ENCODE peak calls at places on chromosome 18, in eight cellular contexts. One of them, this sample, is unnamed.

GRCh38 chr18:23721711-23722479 is 32.6 kb downstream of the LAMA3 start:
- DNase-seq in sciatic nerve: no peak
- DNase-seq in ureter: no peak
- DNase-seq in KBM-7: no peak
- DNase-seq in AG09309: no peak
- DNase-seq in NCI-H345: peak; percentile 24
- DNase-seq in nucleus accumbens: no peak
- DNase-seq in NCI-H2081 treated with DMSO at 0.1 percent for 48 hours: no peak
- DNase-seq in this sample: no peak

GRCh38 chr18:57649536-57650495 is 28.2 kb upstream of the NARS1 start:
- DNase-seq in sciatic nerve: no peak
- DNase-seq in ureter: no peak
- DNase-seq in KBM-7: no peak
- DNase-seq in AG09309: peak; percentile 53
- DNase-seq in NCI-H345: no peak
- DNase-seq in nucleus accumbens: no peak
- DNase-seq in NCI-H2081 treated with DMSO at 0.1 percent for 48 hours: no peak
- DNase-seq in this sample: peak; percentile 88

GRCh38 chr18:45793295-45793965 is 32.0 kb upstream of the SIGLEC15 start:
- DNase-seq in sciatic nerve: no peak
- DNase-seq in ureter: no peak
- DNase-seq in KBM-7: no peak
- DNase-seq in AG09309: peak; percentile 81
- DNase-seq in NCI-H345: no peak
- DNase-seq in nucleus accumbens: no peak
- DNase-seq in NCI-H2081 treated with DMSO at 0.1 percent for 48 hours: no peak
- DNase-seq in this sample: no peak

GRCh38 chr18:78816114-78816513 is 163.5 kb upstream of the SALL3 start:
- DNase-seq in sciatic nerve: peak; percentile 10
- DNase-seq in ureter: no peak
- DNase-seq in KBM-7: no peak
- DNase-seq in AG09309: no peak
- DNase-seq in NCI-H345: no peak
- DNase-seq in nucleus accumbens: no peak
- DNase-seq in NCI-H2081 treated with DMSO at 0.1 percent for 48 hours: no peak
- DNase-seq in this sample: no peak

GRCh38 chr18:67010916-67011315 is 407.0 kb upstream of the CDH19 start:
- DNase-seq in sciatic nerve: no peak
- DNase-seq in ureter: no peak
- DNase-seq in KBM-7: no peak
- DNase-seq in AG09309: no peak
- DNase-seq in NCI-H345: no peak
- DNase-seq in nucleus accumbens: no peak
- DNase-seq in NCI-H2081 treated with DMSO at 0.1 percent for 48 hours: no peak
- DNase-seq in this sample: no peak

GRCh38 chr18:32343634-32344033 is 127.0 kb downstream of the GAREM1 start:
- DNase-seq in sciatic nerve: no peak
- DNase-seq in ureter: no peak
- DNase-seq in KBM-7: no peak
- DNase-seq in AG09309: no peak
- DNase-seq in NCI-H345: no peak
- DNase-seq in nucleus accumbens: no peak
- DNase-seq in NCI-H2081 treated with DMSO at 0.1 percent for 48 hours: no peak
- DNase-seq in this sample: no peak

GRCh38 chr18:36078751-36079529 is 11.6 kb upstream of the RPRD1A start:
- DNase-seq in sciatic nerve: no peak
- DNase-seq in ureter: no peak
- DNase-seq in KBM-7: no peak
- DNase-seq in AG09309: peak; percentile 33
- DNase-seq in NCI-H345: no peak
- DNase-seq in nucleus accumbens: no peak
- DNase-seq in NCI-H2081 treated with DMSO at 0.1 percent for 48 hours: no peak
- DNase-seq in this sample: no peak

GRCh38 chr18:11167778-11168177 is 18.4 kb upstream of the PIEZO2 start:
- DNase-seq in sciatic nerve: no peak
- DNase-seq in ureter: no peak
- DNase-seq in KBM-7: no peak
- DNase-seq in AG09309: peak; percentile 70
- DNase-seq in NCI-H345: no peak
- DNase-seq in nucleus accumbens: no peak
- DNase-seq in NCI-H2081 treated with DMSO at 0.1 percent for 48 hours: no peak
- DNase-seq in this sample: no peak

GRCh38 chr18:9575558-9575957 is 38.8 kb downstream of the PPP4R1 start:
- DNase-seq in sciatic nerve: peak; percentile 79
- DNase-seq in ureter: peak; percentile 79
- DNase-seq in KBM-7: no peak
- DNase-seq in AG09309: peak; percentile 87
- DNase-seq in NCI-H345: peak; percentile 48
- DNase-seq in nucleus accumbens: peak; percentile 2
- DNase-seq in NCI-H2081 treated with DMSO at 0.1 percent for 48 hours: peak; percentile 2
- DNase-seq in this sample: peak; percentile 93

GRCh38 chr18:55478301-55478660 is 109.7 kb downstream of the TCF4 start:
- DNase-seq in sciatic nerve: no peak
- DNase-seq in ureter: no peak
- DNase-seq in KBM-7: no peak
- DNase-seq in AG09309: no peak
- DNase-seq in NCI-H345: no peak
- DNase-seq in nucleus accumbens: no peak
- DNase-seq in NCI-H2081 treated with DMSO at 0.1 percent for 48 hours: no peak
- DNase-seq in this sample: no peak

GRCh38 chr18:29160123-29160522 is 983.2 kb upstream of the CDH2 start:
- DNase-seq in sciatic nerve: no peak
- DNase-seq in ureter: no peak
- DNase-seq in KBM-7: no peak
- DNase-seq in AG09309: no peak
- DNase-seq in NCI-H345: peak; percentile 97
- DNase-seq in nucleus accumbens: no peak
- DNase-seq in NCI-H2081 treated with DMSO at 0.1 percent for 48 hours: peak; percentile 85
- DNase-seq in this sample: no peak

GRCh38 chr18:64799378-64799777 is 650.5 kb upstream of the LINC00305 start:
- DNase-seq in sciatic nerve: no peak
- DNase-seq in ureter: no peak
- DNase-seq in KBM-7: no peak
- DNase-seq in AG09309: no peak
- DNase-seq in NCI-H345: no peak
- DNase-seq in nucleus accumbens: no peak
- DNase-seq in NCI-H2081 treated with DMSO at 0.1 percent for 48 hours: no peak
- DNase-seq in this sample: no peak

GRCh38 chr18:5969355-5970003 is 74.2 kb upstream of the TMEM200C start:
- DNase-seq in sciatic nerve: no peak
- DNase-seq in ureter: no peak
- DNase-seq in KBM-7: no peak
- DNase-seq in AG09309: no peak
- DNase-seq in NCI-H345: no peak
- DNase-seq in nucleus accumbens: no peak
- DNase-seq in NCI-H2081 treated with DMSO at 0.1 percent for 48 hours: no peak
- DNase-seq in this sample: no peak

GRCh38 chr18:48412339-48412929 is 3.3 kb upstream of the ZBTB7C start:
- DNase-seq in sciatic nerve: no peak
- DNase-seq in ureter: no peak
- DNase-seq in KBM-7: peak; percentile 63
- DNase-seq in AG09309: no peak
- DNase-seq in NCI-H345: peak; percentile 43
- DNase-seq in nucleus accumbens: no peak
- DNase-seq in NCI-H2081 treated with DMSO at 0.1 percent for 48 hours: no peak
- DNase-seq in this sample: peak; percentile 35

GRCh38 chr18:51330739-51331138 is 133.3 kb upstream of the MEX3C start:
- DNase-seq in sciatic nerve: no peak
- DNase-seq in ureter: no peak
- DNase-seq in KBM-7: no peak
- DNase-seq in AG09309: no peak
- DNase-seq in NCI-H345: no peak
- DNase-seq in nucleus accumbens: no peak
- DNase-seq in NCI-H2081 treated with DMSO at 0.1 percent for 48 hours: no peak
- DNase-seq in this sample: no peak

GRCh38 chr18:36733150-36733549 is 95.7 kb downstream of the TPGS2 start:
- DNase-seq in sciatic nerve: no peak
- DNase-seq in ureter: no peak
- DNase-seq in KBM-7: no peak
- DNase-seq in AG09309: no peak
- DNase-seq in NCI-H345: no peak
- DNase-seq in nucleus accumbens: no peak
- DNase-seq in NCI-H2081 treated with DMSO at 0.1 percent for 48 hours: no peak
- DNase-seq in this sample: no peak

GRCh38 chr18:3321133-3321812 is 59.3 kb downstream of the MYL12B start:
- DNase-seq in sciatic nerve: no peak
- DNase-seq in ureter: no peak
- DNase-seq in KBM-7: no peak
- DNase-seq in AG09309: peak; percentile 53
- DNase-seq in NCI-H345: no peak
- DNase-seq in nucleus accumbens: no peak
- DNase-seq in NCI-H2081 treated with DMSO at 0.1 percent for 48 hours: no peak
- DNase-seq in this sample: peak; percentile 92

GRCh38 chr18:9103488-9103887 is 989 bp downstream of the NDUFV2 start:
- DNase-seq in sciatic nerve: no peak
- DNase-seq in ureter: no peak
- DNase-seq in KBM-7: no peak
- DNase-seq in AG09309: no peak
- DNase-seq in NCI-H345: no peak
- DNase-seq in nucleus accumbens: no peak
- DNase-seq in NCI-H2081 treated with DMSO at 0.1 percent for 48 hours: no peak
- DNase-seq in this sample: peak; percentile 62

GRCh38 chr18:5604778-5605177 is 61.0 kb upstream of the EPB41L3 start:
- DNase-seq in sciatic nerve: no peak
- DNase-seq in ureter: no peak
- DNase-seq in KBM-7: no peak
- DNase-seq in AG09309: no peak
- DNase-seq in NCI-H345: no peak
- DNase-seq in nucleus accumbens: no peak
- DNase-seq in NCI-H2081 treated with DMSO at 0.1 percent for 48 hours: no peak
- DNase-seq in this sample: peak; percentile 2

GRCh38 chr18:25099838-25100393 is 252.1 kb downstream of the ZNF521 start:
- DNase-seq in sciatic nerve: no peak
- DNase-seq in ureter: no peak
- DNase-seq in KBM-7: no peak
- DNase-seq in AG09309: no peak
- DNase-seq in NCI-H345: no peak
- DNase-seq in nucleus accumbens: no peak
- DNase-seq in NCI-H2081 treated with DMSO at 0.1 percent for 48 hours: no peak
- DNase-seq in this sample: peak; percentile 29

GRCh38 chr18:47800756-47801155 is 129.7 kb downstream of the SMAD2 start:
- DNase-seq in sciatic nerve: no peak
- DNase-seq in ureter: no peak
- DNase-seq in KBM-7: no peak
- DNase-seq in AG09309: no peak
- DNase-seq in NCI-H345: no peak
- DNase-seq in nucleus accumbens: no peak
- DNase-seq in NCI-H2081 treated with DMSO at 0.1 percent for 48 hours: no peak
- DNase-seq in this sample: no peak

GRCh38 chr18:64809801-64810200 is 660.9 kb upstream of the LINC00305 start:
- DNase-seq in sciatic nerve: no peak
- DNase-seq in ureter: no peak
- DNase-seq in KBM-7: no peak
- DNase-seq in AG09309: no peak
- DNase-seq in NCI-H345: no peak
- DNase-seq in nucleus accumbens: no peak
- DNase-seq in NCI-H2081 treated with DMSO at 0.1 percent for 48 hours: no peak
- DNase-seq in this sample: no peak

GRCh38 chr18:864872-865273 is 39.8 kb upstream of the ADCYAP1 start:
- DNase-seq in sciatic nerve: peak; percentile 81
- DNase-seq in ureter: peak; percentile 70
- DNase-seq in KBM-7: peak; percentile 69
- DNase-seq in AG09309: peak; percentile 21
- DNase-seq in NCI-H345: peak; percentile 81
- DNase-seq in nucleus accumbens: peak; percentile 5
- DNase-seq in NCI-H2081 treated with DMSO at 0.1 percent for 48 hours: no peak
- DNase-seq in this sample: peak; percentile 82

GRCh38 chr18:49650426-49650891 is 88.6 kb downstream of the LIPG start:
- DNase-seq in sciatic nerve: no peak
- DNase-seq in ureter: peak; percentile 14
- DNase-seq in KBM-7: no peak
- DNase-seq in AG09309: no peak
- DNase-seq in NCI-H345: no peak
- DNase-seq in nucleus accumbens: no peak
- DNase-seq in NCI-H2081 treated with DMSO at 0.1 percent for 48 hours: no peak
- DNase-seq in this sample: no peak

GRCh38 chr18:47574966-47575365 is 323.5 kb upstream of the SKOR2 start:
- DNase-seq in sciatic nerve: no peak
- DNase-seq in ureter: no peak
- DNase-seq in KBM-7: no peak
- DNase-seq in AG09309: no peak
- DNase-seq in NCI-H345: peak; percentile 48
- DNase-seq in nucleus accumbens: no peak
- DNase-seq in NCI-H2081 treated with DMSO at 0.1 percent for 48 hours: no peak
- DNase-seq in this sample: no peak

GRCh38 chr18:7894592-7894991 is 327.5 kb downstream of the PTPRM start:
- DNase-seq in sciatic nerve: no peak
- DNase-seq in ureter: no peak
- DNase-seq in KBM-7: no peak
- DNase-seq in AG09309: no peak
- DNase-seq in NCI-H345: no peak
- DNase-seq in nucleus accumbens: no peak
- DNase-seq in NCI-H2081 treated with DMSO at 0.1 percent for 48 hours: no peak
- DNase-seq in this sample: no peak

GRCh38 chr18:76426738-76427305 is 68.2 kb downstream of the ZNF516 start:
- DNase-seq in sciatic nerve: peak; percentile 75
- DNase-seq in ureter: no peak
- DNase-seq in KBM-7: peak; percentile 32
- DNase-seq in AG09309: no peak
- DNase-seq in NCI-H345: no peak
- DNase-seq in nucleus accumbens: no peak
- DNase-seq in NCI-H2081 treated with DMSO at 0.1 percent for 48 hours: no peak
- DNase-seq in this sample: peak; percentile 54

GRCh38 chr18:50182516-50182915 is 12.4 kb downstream of the MYO5B start:
- DNase-seq in sciatic nerve: no peak
- DNase-seq in ureter: no peak
- DNase-seq in KBM-7: no peak
- DNase-seq in AG09309: no peak
- DNase-seq in NCI-H345: no peak
- DNase-seq in nucleus accumbens: no peak
- DNase-seq in NCI-H2081 treated with DMSO at 0.1 percent for 48 hours: no peak
- DNase-seq in this sample: no peak

GRCh38 chr18:32378705-32379104 is 92.0 kb downstream of the GAREM1 start:
- DNase-seq in sciatic nerve: no peak
- DNase-seq in ureter: no peak
- DNase-seq in KBM-7: no peak
- DNase-seq in AG09309: no peak
- DNase-seq in NCI-H345: peak; percentile 38
- DNase-seq in nucleus accumbens: no peak
- DNase-seq in NCI-H2081 treated with DMSO at 0.1 percent for 48 hours: no peak
- DNase-seq in this sample: no peak

GRCh38 chr18:50880108-50880465 is 1.2 kb downstream of the ME2 start:
- DNase-seq in sciatic nerve: no peak
- DNase-seq in ureter: no peak
- DNase-seq in KBM-7: peak; percentile 41
- DNase-seq in AG09309: no peak
- DNase-seq in NCI-H345: no peak
- DNase-seq in nucleus accumbens: no peak
- DNase-seq in NCI-H2081 treated with DMSO at 0.1 percent for 48 hours: no peak
- DNase-seq in this sample: no peak

GRCh38 chr18:12003894-12004293 is 22.6 kb downstream of the IMPA2 start:
- DNase-seq in sciatic nerve: peak; percentile 28
- DNase-seq in ureter: no peak
- DNase-seq in KBM-7: no peak
- DNase-seq in AG09309: no peak
- DNase-seq in NCI-H345: no peak
- DNase-seq in nucleus accumbens: no peak
- DNase-seq in NCI-H2081 treated with DMSO at 0.1 percent for 48 hours: no peak
- DNase-seq in this sample: no peak

GRCh38 chr18:57275111-57275510 is 77.2 kb upstream of the ST8SIA3 start:
- DNase-seq in sciatic nerve: no peak
- DNase-seq in ureter: no peak
- DNase-seq in KBM-7: no peak
- DNase-seq in AG09309: no peak
- DNase-seq in NCI-H345: peak; percentile 55
- DNase-seq in nucleus accumbens: no peak
- DNase-seq in NCI-H2081 treated with DMSO at 0.1 percent for 48 hours: no peak
- DNase-seq in this sample: no peak

GRCh38 chr18:76579301-76579695 is 84.3 kb upstream of the ZNF516 start:
- DNase-seq in sciatic nerve: no peak
- DNase-seq in ureter: no peak
- DNase-seq in KBM-7: no peak
- DNase-seq in AG09309: no peak
- DNase-seq in NCI-H345: no peak
- DNase-seq in nucleus accumbens: no peak
- DNase-seq in NCI-H2081 treated with DMSO at 0.1 percent for 48 hours: no peak
- DNase-seq in this sample: no peak

GRCh38 chr18:45231606-45232005 is 383.7 kb upstream of the SLC14A2 start:
- DNase-seq in sciatic nerve: no peak
- DNase-seq in ureter: no peak
- DNase-seq in KBM-7: no peak
- DNase-seq in AG09309: no peak
- DNase-seq in NCI-H345: no peak
- DNase-seq in nucleus accumbens: no peak
- DNase-seq in NCI-H2081 treated with DMSO at 0.1 percent for 48 hours: no peak
- DNase-seq in this sample: no peak